ENCODE peak calls at places on chromosome 15, in nine cellular contexts. Z, U, Q, I, Y, W, X, J and O are unnamed samples.

GRCh38 chr15:31974855-31975421 is 55.4 kb upstream of the CHRNA7 start:
- DNase-seq in Z (peak; percentile 34), Q (no peak), J (peak; percentile 50), U (peak; percentile 73), X (no peak), Y (peak; percentile 67), I (peak; percentile 23), W (no peak), O (no peak)

GRCh38 chr15:98815207-98815606 is 166.9 kb downstream of the IGF1R start:
- DNase-seq in Z (no peak), Q (no peak), I (no peak), W (no peak), X (no peak), U (peak; percentile 12), Y (no peak), J (no peak), O (no peak)

GRCh38 chr15:92654662-92655061 is 913 bp downstream of the FAM174B start:
- DNase-seq in U (no peak), W (no peak), Q (no peak), I (no peak), Z (no peak), J (no peak), X (no peak), Y (no peak), O (no peak)

GRCh38 chr15:68492855-68493254 is 60.9 kb upstream of the ITGA11 start:
- DNase-seq in W (peak; percentile 66), X (peak; percentile 67), U (no peak), Q (no peak), J (peak; percentile 87), Y (peak; percentile 51), I (no peak), Z (no peak), O (no peak)

GRCh38 chr15:34708422-34708821 is 46.4 kb downstream of the GJD2 start:
- DNase-seq in W (peak; percentile 42), Y (peak; percentile 41), X (no peak), U (no peak), I (peak; percentile 56), Q (no peak), J (peak; percentile 79), Z (peak; percentile 48), O (peak; percentile 61)

GRCh38 chr15:78007965-78008886 is 69.3 kb downstream of the TBC1D2B start:
- DNase-seq in I (no peak), U (no peak), Q (no peak), J (peak; percentile 95), Z (no peak), W (peak; percentile 76), Y (peak; percentile 47), X (peak; percentile 88), O (peak; percentile 81)

GRCh38 chr15:90086868-90087268 is 15.4 kb downstream of the IDH2 start:
- DNase-seq in Y (peak; percentile 39), U (peak; percentile 52), X (peak; percentile 55), Q (no peak), Z (peak; percentile 69), J (peak; percentile 63), I (no peak), W (no peak), O (peak; percentile 42)

GRCh38 chr15:67998599-67999122 is 55.5 kb upstream of the PIAS1 start:
- DNase-seq in I (no peak), J (peak; percentile 66), Z (no peak), U (no peak), Q (no peak), Y (peak; percentile 11), X (peak; percentile 31), W (peak; percentile 56), O (peak; percentile 68)

GRCh38 chr15:72179950-72180581 is 17.5 kb downstream of the GRAMD2A start:
- DNase-seq in Y (no peak), J (no peak), U (no peak), W (no peak), I (no peak), Q (no peak), Z (no peak), X (no peak), O (no peak)

GRCh38 chr15:70215951-70216350 is 118.2 kb upstream of the TLE3 start:
- DNase-seq in W (no peak), X (no peak), U (no peak), J (no peak), I (no peak), Q (no peak), Y (no peak), Z (no peak), O (no peak)